ENCODE peak calls at places on chromosomes 7 and 10, in ten cellular contexts. L is aorta; F is CD4-positive, CD25-positive, alpha-beta regulatory T cell; I is HepG2; B is endothelial cell of umbilical vein; A is cardiac muscle cell; P is BE2C; W is ovary; Y is gastrocnemius medialis; Z is suprapubic skin. O is an unnamed sample.
A peak's percentile ranks its signal among the peaks of the same experiment; 100 is the strongest.

GRCh38 chr7:158683541-158683940 is 21.1 kb downstream of the NCAPG2 start:
- DNase-seq in L (no peak), F (no peak), I (peak; percentile 16), B (peak; percentile 36), A (no peak), P (no peak), W (no peak), Y (no peak), Z (no peak), O (no peak)

GRCh38 chr7:2105917-2106316 is 126.8 kb downstream of the MAD1L1 start:
- DNase-seq in L (no peak), F (no peak), I (no peak), B (no peak), A (no peak), P (peak; percentile 79), W (no peak), Y (no peak), Z (no peak), O (no peak)

GRCh38 chr10:35387768-35388167 is 51.5 kb downstream of the CCNY start:
- DNase-seq in L (no peak), F (no peak), I (no peak), B (peak; percentile 67), A (no peak), P (no peak), W (no peak), Y (no peak), Z (no peak), O (no peak)

GRCh38 chr10:51285586-51285985 is 211.3 kb downstream of the PRKG1 start:
- DNase-seq in L (no peak), F (no peak), I (no peak), B (no peak), A (no peak), P (no peak), W (no peak), Y (no peak), Z (no peak), O (no peak)

GRCh38 chr10:5854178-5854570 is 35.5 kb downstream of the ANKRD16 start:
- DNase-seq in L (no peak), F (no peak), I (no peak), B (no peak), A (no peak), P (no peak), W (no peak), Y (no peak), Z (no peak), O (no peak)

GRCh38 chr10:132344386-132344785 is 12.4 kb downstream of the LRRC27 start:
- DNase-seq in L (no peak), F (no peak), I (no peak), B (no peak), A (no peak), P (no peak), W (no peak), Y (no peak), Z (no peak), O (no peak)

GRCh38 chr10:30782543-30783461 is 153.2 kb upstream of the LYZL2 start:
- DNase-seq in L (no peak), F (no peak), I (no peak), B (no peak), A (no peak), P (no peak), W (no peak), Y (no peak), Z (no peak), O (no peak)

GRCh38 chr10:23351914-23352313 is 7.3 kb upstream of the C10orf67 start:
- DNase-seq in L (no peak), F (no peak), I (no peak), B (no peak), A (no peak), P (no peak), W (no peak), Y (no peak), Z (no peak), O (no peak)

GRCh38 chr7:70356324-70356797 is 758.1 kb downstream of the AUTS2 start:
- DNase-seq in L (no peak), F (no peak), I (no peak), B (no peak), A (no peak), P (no peak), W (no peak), Y (no peak), Z (no peak), O (no peak)

GRCh38 chr10:122190553-122190952 is 80.5 kb upstream of the BTBD16 start:
- DNase-seq in L (no peak), F (no peak), I (no peak), B (no peak), A (no peak), P (peak; percentile 50), W (no peak), Y (no peak), Z (no peak), O (no peak)

GRCh38 chr7:50305697-50306300 is 1.3 kb downstream of the IKZF1 start:
- DNase-seq in L (no peak), F (peak; percentile 51), I (no peak), B (no peak), A (no peak), P (no peak), W (no peak), Y (no peak), Z (no peak), O (no peak)

GRCh38 chr7:50309130-50309478 is 4.6 kb downstream of the IKZF1 start:
- DNase-seq in L (no peak), F (no peak), I (no peak), B (no peak), A (no peak), P (no peak), W (no peak), Y (no peak), Z (no peak), O (peak; percentile 35)

GRCh38 chr7:50308301-50309129 is 4.0 kb downstream of the IKZF1 start:
- DNase-seq in L (no peak), F (peak; percentile 69), I (no peak), B (no peak), A (no peak), P (no peak), W (no peak), Y (no peak), Z (no peak), O (peak; percentile 67)

GRCh38 chr7:50306491-50307367 is 2.2 kb downstream of the IKZF1 start:
- DNase-seq in L (no peak), F (peak; percentile 71), I (no peak), B (no peak), A (no peak), P (no peak), W (no peak), Y (no peak), Z (no peak), O (peak; percentile 67)

GRCh38 chr7:50307368-50308012 is 3.0 kb downstream of the IKZF1 start:
- DNase-seq in L (no peak), F (peak; percentile 91), I (no peak), B (no peak), A (peak; percentile 30), P (no peak), W (no peak), Y (no peak), Z (no peak), O (peak; percentile 85)
- H3K4me3 ChIP-seq in L (no peak overlapping the region), F (peak overlapping the region; percentile 100), I (no peak overlapping the region), B (no peak overlapping the region), A (no peak overlapping the region), P (no peak overlapping the region), W (no peak overlapping the region), Y (no peak overlapping the region), Z (peak overlapping the region; percentile 57), O (peak overlapping the region; percentile 88)

GRCh38 chr10:101123815-101124617 is 7.1 kb upstream of the TLX1 start:
- DNase-seq in L (no peak), F (no peak), I (no peak), B (no peak), A (no peak), P (no peak), W (no peak), Y (no peak), Z (no peak), O (no peak)
- H3K4me3 ChIP-seq in L (no peak overlapping the region), F (peak overlapping the region; percentile 26), I (no peak overlapping the region), B (no peak overlapping the region), A (no peak overlapping the region), P (peak overlapping the region; percentile 58), W (no peak overlapping the region), Y (no peak overlapping the region), Z (peak overlapping the region; percentile 38), O (no peak overlapping the region)

GRCh38 chr10:48332871-48333216 is 26.4 kb downstream of the MAPK8 start:
- DNase-seq in L (no peak), F (no peak), I (no peak), B (no peak), A (no peak), P (no peak), W (no peak), Y (no peak), Z (no peak), O (no peak)
- H3K4me3 ChIP-seq in L (no peak overlapping the region), F (no peak overlapping the region), I (no peak overlapping the region), B (no peak overlapping the region), A (no peak overlapping the region), P (no peak overlapping the region), W (no peak overlapping the region), Y (no peak overlapping the region), Z (no peak overlapping the region), O (no peak overlapping the region)

GRCh38 chr10:14879801-14880193 is 1.1 kb downstream of the SUV39H2 start:
- DNase-seq in L (no peak), F (peak; percentile 13), I (no peak), B (peak; percentile 26), A (no peak), P (no peak), W (no peak), Y (no peak), Z (no peak), O (no peak)
- H3K4me3 ChIP-seq in L (peak overlapping the region; percentile 81), F (peak overlapping the region; percentile 83), I (peak overlapping the region; percentile 98), B (peak overlapping the region; percentile 90), A (peak overlapping the region; percentile 84), P (peak overlapping the region; percentile 95), W (peak overlapping the region; percentile 69), Y (peak overlapping the region; percentile 89), Z (peak overlapping the region; percentile 72), O (peak overlapping the region; percentile 63)

DNA sequence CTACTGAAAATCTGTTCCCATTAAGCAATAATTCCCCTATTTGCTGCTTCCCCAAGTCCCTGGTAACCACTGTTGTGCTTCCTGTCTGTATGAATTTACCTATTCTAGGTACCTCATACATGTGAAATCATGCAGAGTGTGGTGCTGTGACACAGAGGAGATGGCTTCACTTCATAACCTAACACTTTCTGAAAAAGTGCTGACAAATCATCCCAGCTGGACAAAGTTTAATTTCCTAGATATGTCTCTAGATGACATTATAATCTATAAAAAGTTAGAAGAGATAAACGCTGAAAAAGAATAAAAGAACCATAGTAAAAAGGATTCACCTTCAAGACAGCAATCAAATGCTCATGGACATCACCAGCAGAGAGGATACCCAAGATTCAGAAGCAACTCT is 277.9 kb downstream of the SKIDA1 start:
- DNase-seq in L (no peak), F (no peak), I (no peak), B (no peak), A (no peak), P (no peak), W (no peak), Y (no peak), Z (no peak), O (no peak)
- H3K4me3 ChIP-seq in L (no peak overlapping the region), F (no peak overlapping the region), I (no peak overlapping the region), B (no peak overlapping the region), A (no peak overlapping the region), P (no peak overlapping the region), W (no peak overlapping the region), Y (no peak overlapping the region), Z (no peak overlapping the region), O (no peak overlapping the region)

DNA sequence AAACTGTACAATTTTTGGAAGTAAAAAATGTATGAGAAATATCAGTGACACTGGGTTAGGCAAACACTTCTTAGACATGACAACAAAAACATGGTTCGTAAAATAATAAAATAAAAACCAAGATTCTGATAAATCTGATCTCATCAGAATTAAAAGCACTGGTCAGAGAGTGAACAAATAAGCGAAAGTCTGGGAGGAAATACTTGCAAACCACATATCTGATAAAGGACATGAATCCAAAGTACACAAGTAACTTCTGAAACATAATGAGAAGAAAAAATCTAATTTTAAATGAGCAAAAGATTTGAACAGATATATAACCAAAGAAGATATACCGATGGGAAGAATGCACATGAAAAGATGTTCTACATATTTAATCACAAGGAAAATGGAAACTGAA is 91.5 kb downstream of the RTKN2 start:
- DNase-seq in L (no peak), F (no peak), I (no peak), B (no peak), A (no peak), P (no peak), W (no peak), Y (no peak), Z (no peak), O (no peak)
- H3K4me3 ChIP-seq in L (no peak overlapping the region), F (peak overlapping the region; percentile 49), I (no peak overlapping the region), B (no peak overlapping the region), A (no peak overlapping the region), P (no peak overlapping the region), W (no peak overlapping the region), Y (no peak overlapping the region), Z (no peak overlapping the region), O (no peak overlapping the region)